ENCODE peak calls at places on chromosome 14, in eight cellular contexts. C, O, H, X, N, B, Q and G are unnamed samples.

GRCh38 chr14:21078287-21078686 is 8.2 kb downstream of the ARHGEF40 start:
- DNase-seq in O (no peak), B (no peak), C (no peak), H (no peak), X (no peak), Q (no peak), N (no peak), G (no peak)

GRCh38 chr14:33068626-33069025 is 129.9 kb downstream of the NPAS3 start:
- DNase-seq in O (no peak), X (no peak), Q (no peak), H (no peak), C (no peak), N (no peak), B (no peak), G (no peak)

GRCh38 chr14:94394594-94395305 is 6.3 kb upstream of the SERPINA1 start:
- DNase-seq in C (no peak), H (peak), X (peak), B (no peak), Q (peak), N (no peak), O (peak), G (no peak)

GRCh38 chr14:103302966-103303365 is 31.1 kb upstream of the EIF5 start:
- DNase-seq in O (no peak), H (no peak), Q (no peak), X (no peak), C (no peak), N (no peak), B (no peak), G (no peak)

GRCh38 chr14:100327128-100327527 is 4.0 kb downstream of the SLC25A47 start:
- DNase-seq in C (no peak), Q (no peak), N (no peak), H (no peak), B (no peak), X (no peak), O (no peak), G (no peak)

GRCh38 chr14:58918066-58918465 is 270.4 kb upstream of the DAAM1 start:
- DNase-seq in Q (no peak), C (no peak), N (no peak), H (no peak), B (no peak), X (no peak), O (peak), G (no peak)

GRCh38 chr14:103281496-103282231 is 52.4 kb upstream of the EIF5 start:
- DNase-seq in Q (no peak), H (peak), N (no peak), B (no peak), X (no peak), O (peak), C (peak), G (no peak)

GRCh38 chr14:76373456-76373855 is 2.5 kb upstream of the ESRRB start:
- DNase-seq in N (no peak), Q (no peak), O (no peak), H (no peak), C (no peak), X (no peak), B (no peak), G (no peak)

GRCh38 chr14:55805250-55805649 is 225.2 kb downstream of the KTN1 start:
- DNase-seq in X (no peak), N (no peak), H (no peak), Q (no peak), C (no peak), O (no peak), B (no peak), G (no peak)